ENCODE peak calls at places on chromosome 4, in seven cellular contexts. M is H9, H is neuronal stem cell, C is mesendoderm, K is mesenchymal stem cell, U is H1, T is trophoblast cell. J is an unnamed sample.

GRCh38 chr4:75051431-75051830 is 118.5 kb downstream of the PARM1 start:
- DNase-seq in M (no peak), H (no peak), C (no peak), K (no peak), U (no peak), T (no peak), J (no peak)

GRCh38 chr4:31458813-31459212 is 738.6 kb downstream of the PCDH7 start:
- DNase-seq in M (no peak), H (no peak), C (no peak), K (no peak), U (no peak), T (no peak), J (no peak)

GRCh38 chr4:7806080-7806630 is 133.5 kb downstream of the AFAP1 start:
- DNase-seq in M (peak), H (no peak), C (no peak), K (peak), U (no peak), T (peak), J (peak)

GRCh38 chr4:110049951-110050925 is 137.6 kb downstream of the EGF start:
- DNase-seq in M (no peak), H (peak), C (peak), K (peak), U (peak), T (peak), J (peak)

GRCh38 chr4:183299464-183299863 is 20.6 kb downstream of the CLDN22 start:
- DNase-seq in M (no peak), H (no peak), C (no peak), K (no peak), U (no peak), T (no peak), J (no peak)

GRCh38 chr4:184430163-184430562 is 44.2 kb downstream of the IRF2 start:
- DNase-seq in M (no peak), H (no peak), C (peak), K (no peak), U (no peak), T (no peak), J (no peak)

GRCh38 chr4:121397941-121398601 is 17.3 kb upstream of the QRFPR start:
- DNase-seq in M (no peak), H (no peak), C (no peak), K (no peak), U (no peak), T (no peak), J (no peak)

GRCh38 chr4:16461362-16461761 is 235.1 kb upstream of the TAPT1 start:
- DNase-seq in M (no peak), H (no peak), C (no peak), K (peak), U (no peak), T (peak), J (no peak)

GRCh38 chr4:78527555-78527954 is 24.0 kb upstream of the ANXA3 start:
- DNase-seq in M (no peak), H (no peak), C (no peak), K (no peak), U (no peak), T (no peak), J (no peak)

GRCh38 chr4:102493794-102494193 is 7.4 kb upstream of the NFKB1 start:
- DNase-seq in M (no peak), H (no peak), C (no peak), K (no peak), U (no peak), T (no peak), J (no peak)

GRCh38 chr4:79852305-79852730 is 220.7 kb downstream of the ANTXR2 start:
- DNase-seq in M (peak), H (no peak), C (peak), K (peak), U (no peak), T (no peak), J (peak)

GRCh38 chr4:16505726-16506125 is 279.5 kb upstream of the TAPT1 start:
- DNase-seq in M (peak), H (peak), C (peak), K (peak), U (peak), T (peak), J (peak)

GRCh38 chr4:44447563-44448504 is 775 bp downstream of the KCTD8 start:
- DNase-seq in M (peak), H (peak), C (peak), K (peak), U (peak), T (peak), J (no peak)

GRCh38 chr4:97457253-97457652 is 686.0 kb downstream of the STPG2 start:
- DNase-seq in M (no peak), H (no peak), C (peak), K (no peak), U (no peak), T (no peak), J (no peak)

GRCh38 chr4:54316139-54316538 is 87.0 kb downstream of the PDGFRA start:
- DNase-seq in M (no peak), H (no peak), C (no peak), K (no peak), U (no peak), T (no peak), J (no peak)

GRCh38 chr4:54322817-54323417 is 93.8 kb downstream of the PDGFRA start:
- DNase-seq in M (peak), H (peak), C (peak), K (peak), U (peak), T (peak), J (peak)

GRCh38 chr4:54318904-54319303 is 89.8 kb downstream of the PDGFRA start:
- DNase-seq in M (peak), H (peak), C (peak), K (peak), U (no peak), T (peak), J (peak)

GRCh38 chr4:54317690-54318089 is 88.6 kb downstream of the PDGFRA start:
- DNase-seq in M (no peak), H (no peak), C (no peak), K (no peak), U (no peak), T (no peak), J (no peak)

DNA sequence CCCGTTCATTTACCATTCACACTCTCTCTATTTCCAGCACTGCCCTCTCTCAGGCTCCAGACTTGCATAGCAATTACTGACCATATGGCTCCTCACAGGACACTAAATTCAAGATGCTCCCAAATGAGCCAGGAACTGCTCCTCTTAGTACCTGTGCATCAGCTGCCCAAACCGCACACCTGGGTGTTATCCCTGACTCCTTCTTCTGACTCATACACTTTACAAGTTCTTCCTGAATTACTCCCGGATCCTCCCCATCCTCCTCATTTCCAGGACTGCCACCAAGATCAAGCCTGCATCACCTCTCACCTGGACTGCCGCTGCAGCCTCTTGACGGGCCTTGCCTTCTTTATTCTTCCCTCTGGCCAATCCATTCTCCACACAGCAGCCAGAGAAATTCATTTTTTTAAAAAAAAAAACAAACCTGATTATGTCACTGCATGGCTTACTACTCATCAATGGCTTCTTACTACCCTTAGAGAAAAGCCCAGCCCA is 91.8 kb downstream of the PDGFRA start:
- DNase-seq in M (no peak), H (no peak), C (no peak), K (no peak), U (no peak), T (peak), J (no peak)
- H3K23ac ChIP-seq in M (no peak), H (no peak), C (no peak), K (no peak), U (no peak), T (no peak), J (no peak)

GRCh38 chr4:87934157-87934704 is 41.3 kb upstream of the SPP1 start:
- DNase-seq in M (no peak), H (no peak), C (no peak), K (no peak), U (no peak), T (no peak), J (no peak)

GRCh38 chr4:87931932-87932331 is 43.6 kb upstream of the SPP1 start:
- DNase-seq in M (no peak), H (no peak), C (peak), K (no peak), U (no peak), T (no peak), J (no peak)

GRCh38 chr4:87932718-87933136 is 42.8 kb upstream of the SPP1 start:
- DNase-seq in M (peak), H (no peak), C (peak), K (no peak), U (no peak), T (no peak), J (no peak)

GRCh38 chr4:87933337-87933736 is 42.2 kb upstream of the SPP1 start:
- DNase-seq in M (no peak), H (no peak), C (no peak), K (no peak), U (no peak), T (no peak), J (no peak)

DNA sequence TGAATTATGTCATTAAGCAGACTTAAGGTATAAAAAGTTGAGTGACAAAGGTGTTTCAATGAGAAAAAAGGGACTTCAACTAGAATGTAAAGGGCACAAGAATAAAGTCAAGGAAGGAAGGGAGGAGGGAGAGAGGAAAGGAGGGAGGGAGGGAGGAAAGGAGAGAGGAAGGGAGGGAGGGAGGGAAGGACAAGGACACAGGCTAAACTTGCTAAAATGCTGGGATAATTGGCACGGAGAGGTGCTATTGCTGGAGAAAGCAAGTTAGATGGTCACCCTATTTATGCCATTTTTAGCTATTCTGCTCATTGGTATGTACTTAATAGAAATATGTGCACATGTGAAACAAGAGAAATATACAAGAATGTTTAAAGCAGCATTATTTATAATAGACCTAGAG is 44.9 kb upstream of the SPP1 start:
- DNase-seq in M (no peak), H (no peak), C (peak), K (no peak), U (no peak), T (no peak), J (no peak)
- H3K23ac ChIP-seq in M (no peak), H (no peak), C (no peak), K (no peak), U (no peak), T (no peak), J (no peak)

GRCh38 chr4:173538148-173538902 is 8.3 kb upstream of the HAND2 start:
- DNase-seq in M (no peak), H (peak), C (peak), K (peak), U (peak), T (peak), J (no peak)

GRCh38 chr4:173539986-173540385 is 10.0 kb upstream of the HAND2 start:
- DNase-seq in M (no peak), H (no peak), C (no peak), K (no peak), U (no peak), T (no peak), J (no peak)

GRCh38 chr4:173536808-173537429 is 6.9 kb upstream of the HAND2 start:
- DNase-seq in M (peak), H (peak), C (peak), K (peak), U (peak), T (no peak), J (no peak)

GRCh38 chr4:173537628-173538147 is 7.7 kb upstream of the HAND2 start:
- DNase-seq in M (no peak), H (no peak), C (peak), K (peak), U (no peak), T (no peak), J (no peak)

GRCh38 chr4:173538903-173539445 is 8.9 kb upstream of the HAND2 start:
- DNase-seq in M (no peak), H (peak), C (no peak), K (no peak), U (no peak), T (no peak), J (no peak)
- H3K23ac ChIP-seq in M (no peak), H (no peak), C (no peak), K (peak), U (no peak), T (no peak), J (peak)

DNA sequence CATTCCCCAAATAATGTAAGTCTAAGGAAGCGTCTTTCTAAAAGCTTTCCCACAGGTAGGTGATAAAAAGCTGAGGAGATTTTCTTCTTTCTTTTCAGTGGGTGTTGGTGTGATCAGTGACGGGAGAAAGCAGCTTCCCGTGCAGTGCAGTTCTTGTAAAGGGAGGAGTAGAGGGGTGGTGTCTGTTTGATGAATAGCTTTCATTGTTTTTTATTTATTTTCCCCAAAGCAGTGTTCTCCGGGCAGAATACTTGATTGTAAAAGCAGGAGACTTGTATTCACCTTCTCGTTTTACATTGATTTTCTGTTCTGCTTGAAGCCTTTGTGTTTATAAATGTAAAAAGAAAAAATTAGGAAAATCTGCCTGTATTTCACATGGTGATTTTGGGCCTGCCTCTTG is 526.2 kb downstream of the TRIML1 start:
- DNase-seq in M (no peak), H (no peak), C (no peak), K (no peak), U (no peak), T (no peak), J (no peak)
- H3K23ac ChIP-seq in M (no peak), H (no peak), C (no peak), K (no peak), U (no peak), T (no peak), J (no peak)

GRCh38 chr4:55754754-55755350 is 64.7 kb upstream of the EXOC1L start:
- DNase-seq in M (no peak), H (no peak), C (no peak), K (peak), U (no peak), T (no peak), J (peak)
- H3K23ac ChIP-seq in M (no peak), H (no peak), C (no peak), K (no peak), U (no peak), T (no peak), J (no peak)

GRCh38 chr4:88511236-88511635 is 12.3 kb downstream of the PYURF start:
- DNase-seq in M (no peak), H (no peak), C (no peak), K (no peak), U (no peak), T (no peak), J (no peak)
- H3K23ac ChIP-seq in M (no peak), H (no peak), C (no peak), K (no peak), U (no peak), T (no peak), J (no peak)

GRCh38 chr4:2337896-2338295 is 76.0 kb upstream of the MXD4 start:
- DNase-seq in M (peak), H (no peak), C (no peak), K (no peak), U (no peak), T (no peak), J (no peak)

GRCh38 chr4:2337131-2337723 is 75.3 kb upstream of the MXD4 start:
- DNase-seq in M (no peak), H (no peak), C (no peak), K (no peak), U (peak), T (no peak), J (no peak)

GRCh38 chr4:2334826-2335728 is 73.2 kb upstream of the MXD4 start:
- DNase-seq in M (no peak), H (no peak), C (no peak), K (no peak), U (no peak), T (no peak), J (no peak)

GRCh38 chr4:2335729-2336101 is 73.8 kb upstream of the MXD4 start:
- DNase-seq in M (no peak), H (no peak), C (no peak), K (no peak), U (no peak), T (no peak), J (no peak)

DNA sequence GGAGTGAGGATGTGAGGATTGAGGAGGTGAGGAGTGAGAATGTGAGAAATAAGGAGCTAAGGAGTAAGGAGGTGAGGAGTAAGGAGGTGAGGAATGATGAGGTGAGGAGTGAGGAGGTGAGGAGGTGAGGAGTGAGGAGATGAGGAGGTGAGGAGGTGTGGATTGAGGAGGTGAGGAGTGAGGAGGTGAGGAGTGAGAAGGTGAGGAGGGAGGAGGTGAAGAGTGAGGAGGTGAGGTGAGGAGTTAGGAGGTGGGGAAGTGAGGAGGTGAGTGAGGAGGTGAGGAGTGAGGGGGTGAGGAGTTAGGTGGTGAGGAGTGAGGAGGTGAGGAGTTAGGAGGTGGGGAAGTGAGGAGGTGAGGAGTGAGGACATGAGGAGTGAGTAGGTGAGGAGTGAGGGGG is 74.8 kb upstream of the MXD4 start:
- DNase-seq in M (no peak), H (no peak), C (no peak), K (no peak), U (no peak), T (no peak), J (no peak)
- H3K23ac ChIP-seq in M (no peak), H (no peak), C (no peak), K (no peak), U (no peak), T (no peak), J (no peak)

DNA sequence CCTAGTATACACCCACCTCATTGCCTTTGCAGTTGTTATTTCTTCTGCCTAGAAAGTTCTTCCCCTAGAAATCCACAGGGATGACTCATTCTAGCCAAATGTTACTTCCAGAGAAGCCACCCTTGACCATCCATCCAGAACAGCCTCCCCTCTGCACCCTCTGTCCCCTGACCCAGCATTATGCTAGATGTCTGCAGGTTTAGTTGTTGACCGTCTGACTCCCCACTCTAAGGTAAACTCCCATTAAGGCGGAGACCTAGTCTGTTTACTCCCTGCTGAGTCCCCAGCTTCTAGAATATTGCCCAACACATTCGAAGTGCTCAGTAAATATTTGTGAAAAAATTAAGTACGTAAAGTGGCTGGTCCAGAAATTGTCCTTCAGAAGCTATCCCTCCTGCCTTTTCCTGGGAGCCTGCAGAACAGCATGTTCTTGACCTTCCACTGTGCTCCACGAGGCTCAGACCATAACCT is 11.0 kb downstream of the SRD5A3 start:
- DNase-seq in M (no peak), H (no peak), C (no peak), K (peak), U (peak), T (peak), J (peak)
- H3K23ac ChIP-seq in M (no peak), H (no peak), C (no peak), K (no peak), U (no peak), T (no peak), J (no peak)

GRCh38 chr4:170697045-170697444 is 607.3 kb upstream of the AADAT start:
- DNase-seq in M (no peak), H (no peak), C (no peak), K (no peak), U (no peak), T (no peak), J (no peak)

GRCh38 chr4:170697845-170698244 is 608.1 kb upstream of the AADAT start:
- DNase-seq in M (no peak), H (no peak), C (no peak), K (no peak), U (no peak), T (no peak), J (no peak)

GRCh38 chr4:170700064-170700463 is 610.3 kb upstream of the AADAT start:
- DNase-seq in M (no peak), H (no peak), C (no peak), K (no peak), U (no peak), T (no peak), J (no peak)

DNA sequence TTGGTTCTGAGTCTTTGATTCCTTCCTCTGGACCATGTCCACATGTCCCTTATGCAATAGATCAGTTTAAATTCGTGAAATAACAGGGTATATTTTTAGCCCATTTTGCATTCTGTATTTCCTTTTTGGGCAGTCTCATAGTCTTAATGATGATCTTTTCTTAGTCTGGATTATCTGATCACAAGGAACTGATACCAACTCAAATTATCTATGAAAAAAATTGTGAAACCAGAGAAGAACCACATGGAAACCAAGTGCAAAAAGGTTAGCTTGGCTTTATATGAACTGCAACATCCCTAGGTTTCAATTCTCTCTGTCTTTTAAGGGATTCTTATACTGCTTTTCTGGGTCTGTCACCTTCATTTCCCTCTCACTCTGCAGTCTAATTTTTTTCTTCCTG is 608.6 kb upstream of the AADAT start:
- DNase-seq in M (no peak), H (no peak), C (no peak), K (no peak), U (no peak), T (no peak), J (no peak)
- H3K23ac ChIP-seq in M (no peak), H (no peak), C (no peak), K (no peak), U (no peak), T (no peak), J (no peak)

J was measured in IMR-90.